ENCODE peak calls at places on chromosomes 16 and 17, in five cellular contexts. J, M, R, G and A are unnamed samples.

GRCh38 chr17:44688675-44689491 is 693 bp downstream of the CCDC43 start:
- DNase-seq in G (no peak), M (no peak), J (no peak), R (peak), A (no peak)

GRCh38 chr16:70725912-70726828 is 40.3 kb upstream of the MTSS2 start:
- DNase-seq in R (no peak), M (no peak), G (peak), J (no peak), A (no peak)

GRCh38 chr17:81509687-81510523 is 2.7 kb downstream of the ACTG1 start:
- DNase-seq in G (no peak), J (no peak), M (no peak), R (no peak), A (no peak)

GRCh38 chr16:28140788-28141618 is 70.8 kb downstream of the XPO6 start:
- DNase-seq in M (peak), J (no peak), R (peak), G (no peak), A (no peak)

GRCh38 chr17:80833952-80834895 is 157.4 kb upstream of the CHMP6 start:
- DNase-seq in R (no peak), G (no peak), J (no peak), M (no peak), A (peak)

GRCh38 chr17:48549909-48550308 is 5.0 kb upstream of the HOXB2 start:
- DNase-seq in R (no peak), J (no peak), M (no peak), G (no peak), A (no peak)

GRCh38 chr16:14307623-14308356 is 236.7 kb downstream of the MRTFB start:
- DNase-seq in M (no peak), R (no peak), G (peak), J (no peak), A (peak)

GRCh38 chr17:4950757-4951204 is at the start of gene ENO3:
- DNase-seq in M (no peak), J (no peak), R (peak), G (peak), A (peak)

GRCh38 chr17:67151717-67152116 is 93.3 kb downstream of the HELZ start:
- DNase-seq in R (no peak), J (peak), M (no peak), G (no peak), A (no peak)

GRCh38 chr17:13204607-13205237 is 186.9 kb upstream of the ELAC2 start:
- DNase-seq in M (no peak), J (no peak), R (no peak), G (no peak), A (no peak)

DNA sequence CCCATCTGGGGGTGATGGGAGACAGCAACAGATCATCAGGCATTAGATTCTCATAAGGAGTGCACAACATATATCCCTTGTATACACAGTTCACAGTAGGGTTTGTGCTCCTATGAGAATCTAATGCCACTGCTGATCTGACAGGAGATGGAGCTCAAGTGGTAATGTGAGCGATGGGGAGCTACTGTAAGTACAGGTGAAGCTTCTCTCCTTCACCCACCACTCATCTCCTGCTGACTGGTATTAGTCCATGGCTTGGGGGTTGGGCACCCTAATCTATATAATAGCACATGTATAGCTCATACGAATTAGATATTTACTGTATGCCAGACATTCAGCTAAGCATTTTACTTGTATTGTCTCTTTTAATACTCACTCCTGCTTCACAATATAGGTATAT is 101.7 kb downstream of the MAP2K6 start:
- DNase-seq in G (no peak), J (no peak), R (no peak), M (no peak), A (no peak)
- TF ChIP-seq ZBTB33 in G (no peak), J (no peak), R (no peak), M (no peak), A (no peak)

GRCh38 chr17:82870541-82870940 is 30.7 kb upstream of the ZNF750 start:
- DNase-seq in R (no peak), J (no peak), G (no peak), M (no peak), A (no peak)
- H3K4me2 ChIP-seq in R (no peak), J (no peak), G (no peak), M (peak), A (no peak)

GRCh38 chr17:68197091-68197996 is 50.5 kb upstream of the AMZ2 start:
- DNase-seq in M (no peak), R (no peak), J (no peak), G (peak), A (peak)

GRCh38 chr17:68198931-68199836 is 48.7 kb upstream of the AMZ2 start:
- DNase-seq in G (no peak), M (no peak), J (no peak), R (no peak), A (peak)

GRCh38 chr17:68196394-68197090 is 51.3 kb upstream of the AMZ2 start:
- DNase-seq in J (no peak), G (no peak), R (no peak), M (no peak), A (no peak)

GRCh38 chr17:68199837-68200688 is 47.8 kb upstream of the AMZ2 start:
- DNase-seq in R (no peak), J (no peak), G (no peak), M (no peak), A (peak)

DNA sequence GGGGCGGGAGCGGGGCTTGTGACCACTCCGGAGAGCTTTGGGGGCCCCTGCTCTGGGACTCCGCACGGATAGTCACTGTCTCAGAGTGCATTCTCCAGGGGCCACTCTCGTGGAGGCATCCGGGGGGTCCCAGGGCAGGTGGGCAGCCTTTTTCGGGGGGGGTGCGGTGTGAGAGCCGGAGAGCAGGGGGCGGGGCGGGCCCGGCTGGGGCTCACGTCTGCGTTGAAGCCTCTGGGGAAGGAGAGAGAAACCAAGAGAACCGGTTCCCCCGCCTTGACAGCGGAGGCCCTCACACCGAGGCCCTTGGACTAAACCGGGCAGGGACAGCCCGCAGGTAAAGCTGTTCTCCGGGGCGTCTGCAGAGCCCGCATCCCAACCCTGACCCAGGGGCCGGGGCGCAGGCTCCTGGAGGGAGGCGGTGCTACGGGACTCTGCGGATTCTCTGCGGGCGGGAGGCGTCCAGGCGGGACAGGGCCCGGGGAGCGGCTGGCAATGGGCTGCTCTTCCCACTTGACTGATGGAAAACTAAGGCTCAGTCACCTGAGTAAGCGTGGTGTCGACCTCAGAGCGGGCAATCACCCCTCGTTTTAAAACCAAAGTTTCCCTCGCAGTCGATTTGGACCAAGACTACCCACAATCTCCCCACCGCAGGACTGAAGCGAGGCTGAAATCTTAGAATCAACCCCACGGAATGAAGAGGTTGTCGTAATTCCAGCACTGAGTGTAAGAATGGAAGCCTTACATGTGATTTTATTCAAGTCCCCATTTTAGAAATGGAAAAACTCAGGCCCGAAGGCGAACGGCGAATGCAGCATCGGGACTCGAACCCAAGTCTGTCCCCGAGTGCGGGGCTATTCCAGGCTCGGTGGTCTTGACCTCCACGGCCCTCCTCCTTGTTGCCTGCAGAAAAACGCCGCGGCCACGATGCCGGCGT is 49.6 kb upstream of the AMZ2 start:
- DNase-seq in R (no peak), J (no peak), G (no peak), M (no peak), A (peak)
- TF ChIP-seq ZBTB33 in R (no peak), J (no peak), G (no peak), M (no peak), A (no peak)

GRCh38 chr17:37067555-37068111 is 118.9 kb downstream of the AATF start:
- DNase-seq in J (peak), R (peak), G (peak), M (no peak), A (peak)
- H3K4me2 ChIP-seq in J (peak), R (peak), G (no peak), M (no peak), A (no peak)

GRCh38 chr17:34598161-34598776 is 18.9 kb downstream of the TMEM132E start:
- DNase-seq in G (peak), J (no peak), M (no peak), R (peak), A (peak)
- TF ChIP-seq ZBTB33 in G (no peak), J (no peak), M (no peak), R (no peak), A (no peak)